ENCODE peak calls at places on chromosomes 2 and 18, in eight cellular contexts. D is AG08396, X is EL, F is SW 1271, R is anterior cingulate cortex, Z is breast epithelium, L is LoVo, P is T-helper 9 cell. Y is an unnamed sample.

GRCh38 chr2:62110415-62111025 is 85.4 kb upstream of the B3GNT2 start:
- DNase-seq in X (no peak), D (no peak), P (no peak), R (no peak), L (no peak), Z (no peak), F (no peak), Y (no peak)

GRCh38 chr2:129925381-129925780 is 54.1 kb upstream of the RAB6C start:
- DNase-seq in X (no peak), P (no peak), R (no peak), D (no peak), L (no peak), F (no peak), Z (no peak), Y (no peak)

GRCh38 chr2:5766621-5767020 is 74.4 kb downstream of the SOX11 start:
- DNase-seq in D (peak; percentile 18), L (no peak), P (no peak), X (no peak), F (no peak), Z (no peak), R (no peak), Y (no peak)

GRCh38 chr2:170218456-170218855 is 40.5 kb downstream of the MYO3B start:
- DNase-seq in L (no peak), F (no peak), X (no peak), P (no peak), D (no peak), R (no peak), Z (no peak), Y (no peak)

GRCh38 chr2:19569300-19569791 is 210.9 kb upstream of the OSR1 start:
- DNase-seq in D (no peak), F (no peak), L (peak; percentile 61), X (peak; percentile 23), R (no peak), P (no peak), Z (no peak), Y (no peak)

GRCh38 chr2:149634103-149634502 is 46.5 kb upstream of the MMADHC start:
- DNase-seq in D (no peak), X (no peak), P (no peak), L (no peak), R (no peak), Z (no peak), F (no peak), Y (no peak)

GRCh38 chr2:189024861-189025618 is 50.9 kb downstream of the COL3A1 start:
- DNase-seq in R (no peak), D (no peak), X (no peak), L (peak; percentile 11), P (no peak), F (no peak), Z (no peak), Y (no peak)

GRCh38 chr2:85490861-85491763 is 47.9 kb upstream of the MAT2A start:
- DNase-seq in Z (no peak), L (no peak), F (no peak), P (no peak), D (no peak), X (no peak), R (no peak), Y (no peak)

GRCh38 chr18:63454497-63454896 is 22.3 kb upstream of the SERPINB5 start:
- DNase-seq in Z (no peak), P (no peak), D (no peak), L (peak; percentile 89), X (peak; percentile 89), R (no peak), F (no peak), Y (no peak)

GRCh38 chr18:58201728-58202405 is 157.8 kb downstream of the NEDD4L start:
- DNase-seq in P (no peak), R (no peak), X (no peak), D (no peak), F (no peak), Z (no peak), L (no peak), Y (no peak)

GRCh38 chr2:63590621-63591408 is 2.1 kb downstream of the MDH1 start:
- DNase-seq in L (no peak), R (no peak), D (no peak), P (no peak), F (no peak), X (peak; percentile 3), Z (no peak), Y (no peak)

GRCh38 chr2:27736890-27737204 is 34.7 kb upstream of the MRPL33 start:
- DNase-seq in P (no peak), F (no peak), D (no peak), L (no peak), X (no peak), Z (no peak), R (no peak), Y (no peak)

GRCh38 chr2:133561045-133561852 is 7.0 kb downstream of the NCKAP5 start:
- DNase-seq in D (peak; percentile 48), R (no peak), P (no peak), X (peak; percentile 72), L (peak; percentile 8), F (no peak), Z (no peak), Y (no peak)

GRCh38 chr2:108588070-108588668 is 53.9 kb downstream of the LIMS1 start:
- DNase-seq in X (no peak), L (no peak), Z (no peak), P (no peak), F (no peak), R (no peak), D (no peak), Y (no peak)

GRCh38 chr2:234374671-234375245 is 122.1 kb downstream of the ARL4C start:
- DNase-seq in X (no peak), L (no peak), F (no peak), D (no peak), P (no peak), R (no peak), Z (no peak), Y (no peak)

GRCh38 chr18:36903215-36903928 is 74.4 kb downstream of the KIAA1328 start:
- DNase-seq in X (no peak), P (no peak), R (no peak), F (no peak), L (no peak), D (peak; percentile 5), Z (no peak), Y (no peak)

GRCh38 chr2:27638709-27639108 is 9.9 kb downstream of the GPN1 start:
- DNase-seq in R (no peak), F (no peak), P (no peak), D (peak; percentile 25), Z (no peak), X (peak; percentile 67), L (no peak), Y (no peak)

GRCh38 chr18:43919565-43919964 is 642.3 kb upstream of the SYT4 start:
- DNase-seq in P (no peak), Z (no peak), R (no peak), X (no peak), D (no peak), F (no peak), L (no peak), Y (no peak)

GRCh38 chr18:5251117-5251516 is 44.4 kb downstream of the ZBTB14 start:
- DNase-seq in Z (no peak), L (no peak), P (no peak), X (no peak), D (no peak), R (no peak), F (no peak), Y (no peak)

GRCh38 chr2:229591611-229592010 is 122.7 kb downstream of the DNER start:
- DNase-seq in F (no peak), L (no peak), R (peak; percentile 68), D (no peak), X (no peak), Z (no peak), P (no peak), Y (no peak)

GRCh38 chr18:9172506-9173127 is 36.0 kb downstream of the ANKRD12 start:
- DNase-seq in D (no peak), F (no peak), R (no peak), P (no peak), Z (no peak), X (no peak), L (no peak), Y (no peak)

GRCh38 chr2:36373149-36373880 is 17.7 kb downstream of the CRIM1 start:
- DNase-seq in D (no peak), R (no peak), P (no peak), F (no peak), Z (no peak), L (peak; percentile 71), X (peak; percentile 67), Y (no peak)

GRCh38 chr2:55618025-55618648 is 715 bp upstream of the PPP4R3B start:
- DNase-seq in P (no peak), D (no peak), R (no peak), F (no peak), L (peak; percentile 14), Z (no peak), X (peak; percentile 25), Y (no peak)

GRCh38 chr2:170886391-170886790 is 42.7 kb upstream of the GORASP2 start:
- DNase-seq in X (peak; percentile 94), P (no peak), D (peak; percentile 27), F (no peak), R (no peak), Z (no peak), L (no peak), Y (no peak)

GRCh38 chr18:63314062-63314790 is 5.3 kb downstream of the BCL2 start:
- DNase-seq in P (no peak), L (no peak), F (no peak), X (no peak), Z (no peak), R (no peak), D (no peak), Y (no peak)

GRCh38 chr2:226583715-226584114 is 215.9 kb downstream of the IRS1 start:
- DNase-seq in Z (no peak), D (peak; percentile 63), P (no peak), X (peak; percentile 92), R (no peak), F (peak; percentile 78), L (peak; percentile 78), Y (no peak)

GRCh38 chr18:76720683-76721082 is 101.7 kb upstream of the ZNF236 start:
- DNase-seq in Z (no peak), X (no peak), L (no peak), D (no peak), F (no peak), R (no peak), P (no peak), Y (no peak)

GRCh38 chr2:99450199-99450598 is 39.6 kb downstream of the REV1 start:
- DNase-seq in L (no peak), P (no peak), D (no peak), R (no peak), F (no peak), X (no peak), Z (no peak), Y (no peak)

GRCh38 chr2:96161785-96162367 is 16.6 kb upstream of the DUSP2 start:
- DNase-seq in R (no peak), L (no peak), D (no peak), F (no peak), X (no peak), Z (no peak), P (no peak), Y (no peak)

GRCh38 chr18:69883781-69884180 is 63.9 kb downstream of the CD226 start:
- DNase-seq in R (no peak), P (no peak), D (no peak), F (no peak), L (no peak), X (no peak), Z (no peak), Y (no peak)

GRCh38 chr2:237414056-237414661 is at the start of gene COL6A3:
- DNase-seq in L (no peak), F (no peak), Z (no peak), D (peak; percentile 64), P (no peak), X (peak; percentile 91), R (no peak), Y (no peak)

GRCh38 chr2:239522740-239523119 is 121.9 kb upstream of the HDAC4 start:
- DNase-seq in Z (no peak), R (no peak), X (no peak), F (no peak), D (no peak), L (no peak), P (no peak), Y (no peak)